ENCODE peak calls at places on chromosomes 1 and 21, in four cellular contexts. B is GM12878, Q is SK-N-SH, W is K562. R is an unnamed sample.

GRCh38 chr1:40849801-40850592 is 12.2 kb downstream of the CITED4 start:
- DNase-seq in B (peak; percentile 62), Q (peak; percentile 78), W (peak; percentile 79), R (peak; percentile 43)

GRCh38 chr1:165364432-165365133 is 8.1 kb upstream of the LMX1A start:
- DNase-seq in B (no peak), Q (no peak), W (no peak), R (no peak)

GRCh38 chr1:26771643-26772321 is 16.0 kb upstream of the PIGV start:
- DNase-seq in B (no peak), Q (no peak), W (peak; percentile 91), R (peak; percentile 77)

GRCh38 chr1:41537788-41538351 is 53.4 kb upstream of the EDN2 start:
- DNase-seq in B (no peak), Q (no peak), W (no peak), R (no peak)

GRCh38 chr1:234856719-234857310 is 246.8 kb upstream of the IRF2BP2 start:
- DNase-seq in B (no peak), Q (no peak), W (no peak), R (no peak)

GRCh38 chr1:107687846-107688753 is 276.9 kb downstream of the VAV3 start:
- DNase-seq in B (no peak), Q (no peak), W (no peak), R (peak; percentile 71)

GRCh38 chr1:156725683-156726280 is 2.5 kb upstream of the METTL25B start:
- DNase-seq in B (peak; percentile 64), Q (peak; percentile 84), W (peak; percentile 76), R (peak; percentile 84)

GRCh38 chr1:50172299-50172698 is 63.6 kb downstream of the ELAVL4 start:
- DNase-seq in B (no peak), Q (no peak), W (no peak), R (no peak)

GRCh38 chr1:205042911-205043806 is at the start of gene CNTN2:
- DNase-seq in B (no peak), Q (peak; percentile 93), W (peak; percentile 29), R (no peak)

GRCh38 chr1:54292015-54292739 is 92.2 kb downstream of the MRPL37 start:
- DNase-seq in B (no peak), Q (no peak), W (no peak), R (no peak)

GRCh38 chr1:214492405-214493075 is 58.9 kb downstream of the PTPN14 start:
- DNase-seq in B (no peak), Q (no peak), W (no peak), R (no peak)

GRCh38 chr1:160837558-160838205 is 25.0 kb downstream of the CD244 start:
- DNase-seq in B (peak; percentile 78), Q (peak; percentile 15), W (no peak), R (no peak)

GRCh38 chr1:14815175-14815882 is 216.8 kb downstream of the KAZN start:
- DNase-seq in B (no peak), Q (no peak), W (no peak), R (no peak)

GRCh38 chr1:110464340-110464739 is 13.4 kb downstream of the PROK1 start:
- DNase-seq in B (no peak), Q (no peak), W (no peak), R (peak; percentile 18)
- TF ChIP-seq ZBTB33 in B (no peak), Q (no peak), W (no peak), R (no peak)

GRCh38 chr1:75970631-75971030 is 38.4 kb upstream of the ASB17 start:
- DNase-seq in B (no peak), Q (no peak), W (no peak), R (no peak)

GRCh38 chr1:75967719-75968118 is 35.5 kb upstream of the ASB17 start:
- DNase-seq in B (no peak), Q (no peak), W (no peak), R (no peak)

GRCh38 chr1:75964760-75965408 is 32.7 kb upstream of the ASB17 start:
- DNase-seq in B (no peak), Q (no peak), W (no peak), R (no peak)

GRCh38 chr1:75969550-75969949 is 37.3 kb upstream of the ASB17 start:
- DNase-seq in B (no peak), Q (no peak), W (no peak), R (no peak)
- TF ChIP-seq SMC3 in B (no peak), Q (no peak), W (no peak), R (no peak)

DNA sequence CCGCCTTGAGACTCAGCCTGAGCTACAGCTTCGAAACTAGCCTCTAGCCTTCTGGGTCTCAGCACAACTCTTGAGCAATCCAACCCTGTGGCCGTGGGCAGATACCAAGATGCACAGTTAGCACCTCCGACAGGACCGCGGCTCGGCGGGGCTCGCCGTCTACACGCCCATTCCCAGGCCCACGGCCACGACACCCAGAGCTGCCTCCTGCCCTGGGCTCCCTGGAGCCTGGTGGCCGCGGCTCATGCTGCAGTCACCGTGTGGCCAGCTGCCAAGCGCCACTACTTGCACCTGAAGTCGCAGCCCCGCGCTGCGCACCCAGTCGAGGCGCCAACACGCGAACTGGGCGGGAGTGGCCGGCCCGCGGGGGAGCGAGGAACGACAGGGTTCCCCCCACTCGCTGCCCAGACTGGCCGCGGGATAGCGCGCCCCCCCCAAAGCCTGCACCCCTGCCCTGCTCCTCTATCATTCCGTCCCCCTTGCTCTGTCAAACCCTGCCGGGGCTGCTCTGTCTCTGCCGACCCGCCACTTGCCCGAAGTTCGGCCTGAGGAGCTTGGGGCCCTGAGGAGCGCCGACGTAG is 729 bp upstream of the CDCA8 start:
- DNase-seq in B (no peak), Q (peak; percentile 50), W (peak; percentile 68), R (peak; percentile 19)
- TF ChIP-seq ZBTB33 in B (no peak), Q (no peak), W (no peak), R (no peak)

DNA sequence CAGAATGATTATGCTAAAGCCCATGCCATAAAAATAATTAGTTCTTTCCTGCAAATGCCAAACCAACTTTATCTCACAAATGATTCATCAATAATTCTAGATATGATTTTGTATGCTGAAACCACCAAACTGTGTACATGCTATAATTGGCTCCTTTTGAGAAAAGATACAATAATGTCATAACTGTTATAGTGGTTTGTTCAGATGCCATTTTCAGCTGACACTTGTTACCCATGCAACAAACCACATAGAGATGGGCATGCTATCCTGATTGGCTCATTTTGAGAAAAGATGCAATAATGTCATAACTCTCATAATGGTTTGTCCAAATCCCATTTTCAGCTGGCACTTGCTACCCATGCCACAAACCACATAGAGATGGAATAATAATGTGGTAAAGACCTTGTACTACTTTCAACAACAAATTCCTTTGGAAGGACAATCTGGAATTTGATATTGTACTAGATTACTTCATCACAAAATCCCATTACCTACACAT is 283.8 kb downstream of the TPR start:
- DNase-seq in B (no peak), Q (no peak), W (no peak), R (no peak)
- TF ChIP-seq SMC3 in B (no peak), Q (no peak), W (no peak), R (no peak)

GRCh38 chr1:19577001-19577400 is 67.1 kb upstream of the NBL1 start:
- DNase-seq in B (no peak), Q (no peak), W (no peak), R (no peak)

GRCh38 chr1:19585507-19585906 is 58.6 kb upstream of the NBL1 start:
- DNase-seq in B (no peak), Q (no peak), W (no peak), R (no peak)

DNA sequence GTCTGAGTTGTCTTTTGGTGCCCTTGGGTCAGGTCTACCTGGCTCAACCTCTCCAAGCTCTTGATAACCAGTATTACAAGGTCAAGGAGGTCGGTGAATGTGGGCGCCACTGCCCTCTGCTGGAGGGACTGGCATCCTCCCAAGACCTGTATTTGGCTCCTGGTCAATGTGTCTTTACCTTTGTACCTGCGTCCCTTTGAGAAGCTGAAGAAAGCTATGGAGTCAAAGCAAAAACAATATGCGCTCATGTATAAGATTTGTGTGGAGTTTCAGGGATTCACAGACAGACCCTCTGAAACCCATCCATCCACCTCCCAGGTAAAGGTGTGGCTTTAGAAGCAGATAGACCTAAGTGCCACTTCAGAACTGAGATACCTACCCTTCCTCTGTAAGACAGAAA is 61.8 kb upstream of the NBL1 start:
- DNase-seq in B (peak; percentile 42), Q (peak; percentile 29), W (peak; percentile 76), R (no peak)
- TF ChIP-seq ZBTB33 in B (no peak), Q (no peak), W (no peak), R (no peak)

DNA sequence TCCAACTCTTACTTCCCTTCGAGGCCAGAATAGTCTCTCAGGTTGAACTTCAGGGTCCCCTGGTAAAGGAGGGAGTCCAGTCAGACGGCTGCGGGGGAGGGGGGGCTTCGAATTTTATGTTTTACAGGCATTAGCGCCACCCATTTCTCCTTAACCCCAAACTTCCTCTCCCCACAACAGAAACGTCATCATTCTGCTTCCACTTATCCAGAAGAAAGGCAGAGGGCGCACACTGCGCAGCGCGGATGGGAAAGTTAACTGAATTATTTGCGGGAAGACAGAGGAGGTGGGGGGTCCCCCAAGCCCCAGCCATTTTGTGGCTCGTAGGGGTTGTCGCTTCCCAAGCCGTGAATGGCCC is 529 bp upstream of the PRMT2 start:
- DNase-seq in B (peak; percentile 16), Q (peak; percentile 80), W (no peak), R (peak; percentile 70)
- TF ChIP-seq SMC3 in B (no peak), Q (no peak), W (no peak), R (no peak)

GRCh38 chr1:64744492-64745180 is at the start of gene RAVER2:
- DNase-seq in B (no peak), Q (peak; percentile 93), W (peak; percentile 70), R (peak; percentile 34)
- TF ChIP-seq ZBTB33 in B (no peak), Q (no peak), W (peak; percentile 17), R (no peak)

GRCh38 chr1:193462629-193463320 is 276.4 kb upstream of the B3GALT2 start:
- DNase-seq in B (no peak), Q (no peak), W (no peak), R (no peak)
- TF ChIP-seq SMC3 in B (no peak), Q (no peak), W (no peak), R (no peak)

DNA sequence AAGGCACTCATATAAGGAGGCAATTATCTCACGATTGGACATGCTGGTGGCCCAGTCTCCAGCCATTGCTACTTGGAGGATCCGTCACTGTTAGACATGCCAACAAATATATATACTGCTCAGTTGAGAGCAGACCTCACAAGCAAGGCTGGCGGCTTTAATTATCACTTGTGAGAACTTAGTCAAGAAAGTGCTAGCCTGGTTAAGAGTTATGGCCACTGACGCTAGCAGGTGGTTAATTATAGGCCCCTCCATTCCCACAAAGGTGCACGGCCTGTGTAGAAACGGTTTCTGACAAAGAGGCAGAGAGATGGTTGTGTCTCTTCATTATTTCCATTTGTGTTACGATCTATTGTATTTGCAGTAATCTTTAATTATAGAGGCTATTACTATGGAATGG is 48.2 kb downstream of the MAN1C1 start:
- DNase-seq in B (no peak), Q (no peak), W (no peak), R (no peak)
- TF ChIP-seq ZBTB33 in B (no peak), Q (no peak), W (no peak), R (no peak)

R was measured in HepG2.